ENCODE peak calls at places on chromosomes 5 and 9, in seven cellular contexts. Q is astrocyte of the spinal cord; P is heart right ventricle; E is fibroblast of the aortic adventitia; B is activated naive CD4-positive, alpha-beta T cell treated with anti-CD3 and anti-CD28 coated beads, Interleukin-2, amount 10 ng/mL, durations not matched to agents 7 days and 5 days; I is A549; W is stromal cell of bone marrow. Y is an unnamed sample.
A peak's percentile ranks its signal among the peaks of the same experiment; 100 is the strongest.

GRCh38 chr9:7209990-7210389 is 452.2 kb downstream of the KDM4C start:
- DNase-seq in Q (no peak), P (no peak), E (no peak), B (no peak), I (no peak), W (no peak), Y (no peak)

GRCh38 chr5:143244000-143244736 is 159.3 kb downstream of the NR3C1 start:
- DNase-seq in Q (peak; percentile 97), P (no peak), E (peak; percentile 98), B (no peak), I (peak; percentile 92), W (peak; percentile 98), Y (peak; percentile 98)

GRCh38 chr9:96232539-96233241 is 69.3 kb downstream of the HSD17B3 start:
- DNase-seq in Q (peak; percentile 51), P (peak; percentile 61), E (peak; percentile 73), B (peak; percentile 51), I (peak; percentile 57), W (peak; percentile 51), Y (peak; percentile 64)

GRCh38 chr9:18208166-18209059 is 265.5 kb upstream of the ADAMTSL1 start:
- DNase-seq in Q (peak; percentile 29), P (no peak), E (peak; percentile 42), B (no peak), I (peak; percentile 42), W (peak; percentile 15), Y (peak; percentile 5)

GRCh38 chr5:100517301-100517974 is 17.7 kb upstream of the FAM174A start:
- DNase-seq in Q (no peak), P (no peak), E (no peak), B (no peak), I (no peak), W (no peak), Y (no peak)

GRCh38 chr9:88236531-88237453 is 98.5 kb upstream of the SPATA31C2 start:
- DNase-seq in Q (no peak), P (peak; percentile 56), E (peak; percentile 60), B (no peak), I (no peak), W (no peak), Y (no peak)

GRCh38 chr9:136239135-136239962 is 6.3 kb downstream of the QSOX2 start:
- DNase-seq in Q (no peak), P (no peak), E (no peak), B (no peak), I (no peak), W (no peak), Y (no peak)

GRCh38 chr5:136205061-136205702 is 12.2 kb upstream of the SMIM32 start:
- DNase-seq in Q (no peak), P (no peak), E (no peak), B (no peak), I (no peak), W (no peak), Y (peak; percentile 25)

GRCh38 chr5:66642538-66642937 is 46.3 kb downstream of the MAST4 start:
- DNase-seq in Q (no peak), P (no peak), E (no peak), B (no peak), I (no peak), W (no peak), Y (no peak)

Y was measured in Daoy.